ENCODE peak calls at places on chromosomes 12 and 14, in five cellular contexts. C is iPS-NIHi11; W is NCI-H1105 treated with DMSO at 0.1 percent for 48 hours; E is myocyte; T is activated effector memory CD4-positive, alpha-beta T cell treated with Interleukin-2 at 50 U/mL for 16 hours. P is an unnamed sample.

GRCh38 chr14:69300601-69301221 is 40.8 kb downstream of the GALNT16 start:
- DNase-seq in C (no peak), W (no peak), E (no peak), T (no peak), P (no peak)

GRCh38 chr12:114192549-114192948 is 213.4 kb downstream of the TBX5 start:
- DNase-seq in C (no peak), W (no peak), E (no peak), T (no peak), P (no peak)

GRCh38 chr14:71135911-71136310 is 228.7 kb downstream of the PCNX1 start:
- DNase-seq in C (no peak), W (no peak), E (no peak), T (no peak), P (no peak)

GRCh38 chr14:64753374-64753773 is 49.1 kb downstream of the PLEKHG3 start:
- DNase-seq in C (no peak), W (no peak), E (no peak), T (no peak), P (no peak)

GRCh38 chr12:109680521-109681030 is 33.0 kb upstream of the FAM222A start:
- DNase-seq in C (no peak), W (peak; percentile 48), E (no peak), T (no peak), P (peak; percentile 53)

GRCh38 chr12:132018193-132018916 is 68.6 kb downstream of the EP400 start:
- DNase-seq in C (no peak), W (no peak), E (peak; percentile 52), T (no peak), P (no peak)

GRCh38 chr12:92810370-92810769 is 107.6 kb downstream of the PLEKHG7 start:
- DNase-seq in C (no peak), W (no peak), E (no peak), T (no peak), P (no peak)

GRCh38 chr12:48794870-48795269 is 6.0 kb upstream of the ADCY6 start:
- DNase-seq in C (no peak), W (no peak), E (no peak), T (no peak), P (no peak)

GRCh38 chr12:13559318-13559978 is 362.9 kb downstream of the EMP1 start:
- DNase-seq in C (no peak), W (peak; percentile 52), E (no peak), T (no peak), P (peak; percentile 66)

GRCh38 chr12:12810507-12811143 is 2.5 kb upstream of the DDX47 start:
- DNase-seq in C (no peak), W (no peak), E (no peak), T (no peak), P (no peak)

P was measured in left lobe of liver.